ENCODE peak calls at places on chromosomes 5 and 9, in eight cellular contexts. Z, X, C, B, H, D, U and L are unnamed samples.

GRCh38 chr5:174998131-174998730 is 273.8 kb downstream of the MSX2 start:
- DNase-seq in H (no peak), Z (peak), D (no peak), B (no peak), X (no peak), U (no peak), C (no peak), L (no peak)

GRCh38 chr5:173859315-173860038 is 28.7 kb upstream of the CPEB4 start:
- DNase-seq in H (no peak), C (no peak), X (no peak), Z (no peak), B (no peak), D (no peak), U (no peak), L (no peak)

GRCh38 chr9:113876806-113877236 is 712 bp downstream of the ZNF618 start:
- DNase-seq in Z (no peak), D (no peak), X (peak), U (no peak), H (peak), C (no peak), B (no peak), L (no peak)

GRCh38 chr5:144205141-144205551 is 34.5 kb downstream of the KCTD16 start:
- DNase-seq in Z (no peak), D (peak), B (no peak), U (peak), X (peak), C (no peak), H (no peak), L (no peak)

GRCh38 chr9:121744687-121745395 is 93.4 kb downstream of the DAB2IP start:
- DNase-seq in Z (no peak), U (no peak), C (no peak), B (no peak), X (no peak), H (no peak), D (no peak), L (no peak)

GRCh38 chr5:171121638-171122037 is 187.4 kb upstream of the TLX3 start:
- DNase-seq in U (no peak), X (no peak), B (no peak), H (no peak), D (no peak), C (no peak), Z (no peak), L (no peak)

GRCh38 chr9:4740373-4740622 is 704 bp downstream of the AK3 start:
- DNase-seq in D (no peak), U (no peak), H (peak), C (no peak), Z (no peak), B (no peak), X (peak), L (no peak)

GRCh38 chr5:15702102-15702501 is 202.1 kb downstream of the FBXL7 start:
- DNase-seq in C (no peak), Z (no peak), X (no peak), U (no peak), H (no peak), B (no peak), D (no peak), L (no peak)

GRCh38 chr9:81083821-81084512 is 605.4 kb downstream of the TLE1 start:
- DNase-seq in D (no peak), H (no peak), C (no peak), B (no peak), Z (no peak), U (no peak), X (no peak), L (no peak)

GRCh38 chr5:88863523-88863922 is 19.5 kb downstream of the MEF2C start:
- DNase-seq in U (no peak), H (no peak), X (no peak), D (no peak), B (no peak), Z (no peak), C (no peak), L (no peak)

GRCh38 chr5:91499943-91500531 is 116.9 kb upstream of the ARRDC3 start:
- DNase-seq in D (no peak), C (peak), X (peak), Z (peak), H (peak), U (no peak), B (no peak), L (no peak)

GRCh38 chr5:61768692-61769281 is 436.7 kb downstream of the ZSWIM6 start:
- DNase-seq in U (peak), D (no peak), Z (peak), C (peak), X (no peak), H (peak), B (peak), L (no peak)

GRCh38 chr9:72557549-72557948 is 36.1 kb downstream of the TMC1 start:
- DNase-seq in U (no peak), D (no peak), H (peak), X (no peak), C (peak), B (peak), Z (no peak), L (no peak)

GRCh38 chr9:30932226-30932625 is 1452.2 kb upstream of the ACO1 start:
- DNase-seq in U (no peak), B (no peak), H (no peak), D (no peak), X (no peak), C (no peak), Z (no peak), L (no peak)

GRCh38 chr9:130446111-130446861 is 1.5 kb downstream of the ASS1 start:
- DNase-seq in X (no peak), B (no peak), C (no peak), Z (no peak), D (peak), H (no peak), U (no peak), L (no peak)

GRCh38 chr9:110638381-110638954 is 30.1 kb upstream of the MUSK start:
- DNase-seq in H (peak), B (no peak), C (no peak), D (no peak), U (no peak), Z (no peak), X (peak), L (no peak)

GRCh38 chr9:108877524-108877923 is 15.5 kb downstream of the ACTL7A start:
- DNase-seq in D (no peak), U (no peak), Z (no peak), B (no peak), C (no peak), H (no peak), X (no peak), L (no peak)

GRCh38 chr9:129626079-129626943 is at the start of gene NTMT1:
- DNase-seq in B (peak), D (peak), Z (peak), C (peak), U (peak), X (peak), H (peak), L (peak)

GRCh38 chr9:129177443-129177790 is 644 bp downstream of the IER5L start:
- DNase-seq in B (no peak), H (peak), X (peak), Z (no peak), C (no peak), U (no peak), D (no peak), L (no peak)

GRCh38 chr9:73151653-73152382 is at the start of gene ANXA1:
- DNase-seq in U (no peak), H (peak), Z (no peak), D (no peak), C (peak), B (no peak), X (no peak), L (no peak)

GRCh38 chr5:73437126-73438047 is 11.2 kb downstream of the FOXD1 start:
- DNase-seq in H (peak), C (peak), D (no peak), Z (no peak), U (peak), B (peak), X (no peak), L (no peak)

GRCh38 chr5:158874814-158875213 is 224.9 kb downstream of the EBF1 start:
- DNase-seq in H (no peak), C (no peak), B (no peak), D (no peak), U (no peak), X (no peak), Z (no peak), L (no peak)

GRCh38 chr5:9063615-9064245 is 482.1 kb downstream of the SEMA5A start:
- DNase-seq in D (no peak), H (no peak), U (no peak), B (no peak), Z (no peak), C (no peak), X (no peak), L (no peak)

GRCh38 chr5:14870347-14871083 is 1.1 kb downstream of the ANKH start:
- DNase-seq in H (no peak), D (no peak), U (no peak), Z (peak), X (peak), B (peak), C (no peak), L (peak)

GRCh38 chr5:140338336-140338735 is 8.1 kb downstream of the HBEGF start:
- DNase-seq in D (no peak), H (no peak), Z (no peak), U (no peak), C (no peak), B (no peak), X (no peak), L (no peak)

GRCh38 chr5:174733091-174733690 is 8.8 kb downstream of the MSX2 start:
- DNase-seq in H (no peak), Z (no peak), C (no peak), U (no peak), D (no peak), X (no peak), B (no peak), L (no peak)

GRCh38 chr5:110956913-110957813 is 114.3 kb upstream of the TSLP start:
- DNase-seq in B (no peak), Z (no peak), X (no peak), U (no peak), D (no peak), C (no peak), H (no peak), L (no peak)

GRCh38 chr5:143176048-143176447 is 227.4 kb downstream of the NR3C1 start:
- DNase-seq in B (no peak), U (no peak), D (no peak), X (no peak), C (no peak), Z (no peak), H (no peak), L (no peak)

GRCh38 chr5:169097897-169098296 is 203.0 kb downstream of the SLIT3 start:
- DNase-seq in D (no peak), X (no peak), C (no peak), U (no peak), Z (no peak), H (no peak), B (no peak), L (no peak)

GRCh38 chr5:79235222-79235577 is 731 bp upstream of the JMY start:
- DNase-seq in C (no peak), Z (peak), U (no peak), H (peak), D (no peak), B (no peak), X (no peak), L (no peak)